ENCODE peak calls at places on chromosome 11, in eight cellular contexts. One of them, this sample, is unnamed.

GRCh38 chr11:132205496-132205895 is 835.1 kb downstream of the NTM start:
- DNase-seq in IMR-90: no peak
- DNase-seq in Peyer's patch: no peak
- DNase-seq in uterus: no peak
- DNase-seq in ovary: no peak
- DNase-seq in vagina: no peak
- DNase-seq in adrenal gland: no peak
- DNase-seq in right lobe of liver: no peak
- DNase-seq in this sample: no peak

GRCh38 chr11:127345819-127346459 is 345.4 kb upstream of the KIRREL3 start:
- DNase-seq in right lobe of liver: peak; percentile 47
- DNase-seq in ovary: no peak
- DNase-seq in IMR-90: peak; percentile 33
- DNase-seq in vagina: no peak
- DNase-seq in Peyer's patch: no peak
- DNase-seq in adrenal gland: peak; percentile 36
- DNase-seq in uterus: no peak
- DNase-seq in this sample: no peak

GRCh38 chr11:134372961-134373360 is 39.1 kb downstream of the B3GAT1 start:
- DNase-seq in ovary: no peak
- DNase-seq in Peyer's patch: no peak
- DNase-seq in uterus: no peak
- DNase-seq in adrenal gland: no peak
- DNase-seq in right lobe of liver: no peak
- DNase-seq in vagina: no peak
- DNase-seq in IMR-90: no peak
- DNase-seq in this sample: no peak

GRCh38 chr11:2686360-2687222 is 13.2 kb downstream of the KCNQ1OT1 start:
- DNase-seq in adrenal gland: peak; percentile 29
- DNase-seq in uterus: no peak
- DNase-seq in IMR-90: no peak
- DNase-seq in ovary: no peak
- DNase-seq in vagina: no peak
- DNase-seq in right lobe of liver: peak; percentile 42
- DNase-seq in Peyer's patch: peak; percentile 34
- DNase-seq in this sample: no peak

GRCh38 chr11:10272132-10272531 is 21.9 kb downstream of the SBF2 start:
- DNase-seq in vagina: no peak
- DNase-seq in adrenal gland: no peak
- DNase-seq in ovary: no peak
- DNase-seq in IMR-90: peak; percentile 53
- DNase-seq in Peyer's patch: no peak
- DNase-seq in right lobe of liver: no peak
- DNase-seq in uterus: no peak
- DNase-seq in this sample: no peak

GRCh38 chr11:129828301-129828836 is 12.7 kb downstream of the TMEM45B start:
- DNase-seq in adrenal gland: no peak
- DNase-seq in ovary: no peak
- DNase-seq in vagina: no peak
- DNase-seq in IMR-90: no peak
- DNase-seq in uterus: no peak
- DNase-seq in Peyer's patch: no peak
- DNase-seq in right lobe of liver: no peak
- DNase-seq in this sample: peak; percentile 59

GRCh38 chr11:119206512-119207299 is 567 bp downstream of the CBL start:
- DNase-seq in right lobe of liver: peak; percentile 70
- DNase-seq in vagina: no peak
- DNase-seq in uterus: peak; percentile 63
- DNase-seq in IMR-90: no peak
- DNase-seq in adrenal gland: peak; percentile 60
- DNase-seq in Peyer's patch: peak; percentile 73
- DNase-seq in ovary: peak; percentile 76
- DNase-seq in this sample: peak; percentile 42

GRCh38 chr11:61837411-61838005 is 9.4 kb downstream of the FADS2 start:
- DNase-seq in uterus: no peak
- DNase-seq in adrenal gland: no peak
- DNase-seq in ovary: no peak
- DNase-seq in vagina: no peak
- DNase-seq in IMR-90: no peak
- DNase-seq in Peyer's patch: no peak
- DNase-seq in right lobe of liver: no peak
- DNase-seq in this sample: no peak

GRCh38 chr11:78497309-78497708 is 77.4 kb downstream of the NARS2 start:
- DNase-seq in ovary: no peak
- DNase-seq in uterus: no peak
- DNase-seq in IMR-90: no peak
- DNase-seq in Peyer's patch: no peak
- DNase-seq in vagina: no peak
- DNase-seq in adrenal gland: no peak
- DNase-seq in right lobe of liver: no peak
- DNase-seq in this sample: no peak

GRCh38 chr11:93143186-93143585 is 54.6 kb downstream of the SLC36A4 start:
- DNase-seq in vagina: no peak
- DNase-seq in uterus: no peak
- DNase-seq in adrenal gland: no peak
- DNase-seq in right lobe of liver: no peak
- DNase-seq in ovary: no peak
- DNase-seq in IMR-90: peak; percentile 76
- DNase-seq in Peyer's patch: no peak
- DNase-seq in this sample: no peak

GRCh38 chr11:73218106-73218829 is at the start of gene P2RY2:
- DNase-seq in IMR-90: no peak
- DNase-seq in right lobe of liver: peak; percentile 96
- DNase-seq in Peyer's patch: peak; percentile 91
- DNase-seq in vagina: no peak
- DNase-seq in uterus: peak; percentile 27
- DNase-seq in ovary: peak; percentile 73
- DNase-seq in adrenal gland: peak; percentile 83
- DNase-seq in this sample: peak; percentile 96

GRCh38 chr11:21110378-21110777 is 441.0 kb downstream of the NELL1 start:
- DNase-seq in uterus: no peak
- DNase-seq in Peyer's patch: no peak
- DNase-seq in vagina: no peak
- DNase-seq in ovary: no peak
- DNase-seq in adrenal gland: no peak
- DNase-seq in IMR-90: no peak
- DNase-seq in right lobe of liver: no peak
- DNase-seq in this sample: no peak

GRCh38 chr11:18698341-18699268 is at the start of gene TMEM86A:
- DNase-seq in IMR-90: peak; percentile 60
- DNase-seq in vagina: peak; percentile 94
- DNase-seq in ovary: peak; percentile 98
- DNase-seq in uterus: peak; percentile 94
- DNase-seq in adrenal gland: peak; percentile 95
- DNase-seq in right lobe of liver: peak; percentile 97
- DNase-seq in Peyer's patch: peak; percentile 98
- DNase-seq in this sample: peak; percentile 99

DNA sequence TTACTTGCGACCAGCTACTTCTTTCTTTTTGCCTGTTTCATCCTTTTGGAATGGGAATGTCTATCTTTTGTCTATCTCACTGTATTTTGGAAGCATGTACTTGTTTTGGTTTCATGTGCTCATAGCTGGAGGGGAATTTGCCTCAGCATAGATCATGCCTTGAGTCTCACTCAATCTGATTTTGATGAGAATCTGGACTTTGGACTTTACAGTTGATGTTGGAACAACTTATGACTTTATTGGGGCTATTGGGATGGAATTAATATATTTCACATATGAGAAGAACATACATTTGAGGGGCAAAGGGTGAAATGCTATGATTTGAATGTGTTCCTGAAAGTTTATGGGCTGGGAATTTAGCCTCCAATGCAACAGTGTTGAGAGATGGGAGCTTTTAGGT is 206.2 kb upstream of the DDI1 start:
- DNase-seq in ovary: no peak
- DNase-seq in Peyer's patch: no peak
- DNase-seq in adrenal gland: no peak
- DNase-seq in right lobe of liver: no peak
- DNase-seq in uterus: no peak
- DNase-seq in IMR-90: no peak
- DNase-seq in vagina: no peak
- DNase-seq in this sample: no peak
- H3K9me3 ChIP-seq in ovary: no peaks in the 10 kb centered on the region
- H3K9me3 ChIP-seq in Peyer's patch: no peaks in the 10 kb centered on the region
- H3K9me3 ChIP-seq in adrenal gland: no peaks in the 10 kb centered on the region
- H3K9me3 ChIP-seq in right lobe of liver: peaks cover 2% of the 10 kb centered on the region
- H3K9me3 ChIP-seq in uterus: no peaks in the 10 kb centered on the region
- H3K9me3 ChIP-seq in IMR-90: peaks cover 13% of the 10 kb centered on the region
- H3K9me3 ChIP-seq in vagina: no peaks in the 10 kb centered on the region
- H3K9me3 ChIP-seq in this sample: peaks cover 4% of the 10 kb centered on the region

DNA sequence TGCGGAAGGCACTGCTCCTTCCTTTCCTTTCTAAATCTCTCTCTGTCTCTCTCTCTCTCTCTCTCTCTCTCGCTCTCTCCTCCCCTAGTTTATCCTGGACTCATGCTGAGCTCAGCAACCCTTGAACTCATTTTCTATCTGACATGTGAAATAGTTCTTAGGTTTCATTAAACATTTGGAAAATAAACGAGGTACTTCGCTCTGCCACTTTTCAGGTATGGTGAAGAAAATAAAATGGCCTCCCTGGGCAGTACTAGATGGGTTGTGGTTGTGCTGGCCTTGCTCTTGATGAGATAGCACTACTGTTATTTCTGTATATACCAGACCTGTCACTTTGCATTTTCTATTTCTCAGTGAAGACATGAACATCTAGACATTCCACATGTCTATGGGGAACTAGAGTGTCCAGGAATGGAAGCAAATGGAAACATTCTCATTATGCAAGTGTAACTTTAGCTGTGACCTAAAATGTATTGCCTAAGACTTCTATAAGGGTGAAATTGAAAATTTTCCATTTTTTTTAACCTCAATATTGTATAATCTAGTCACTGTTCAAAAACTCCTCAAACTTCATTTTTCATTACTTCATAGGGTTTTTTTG is 12.1 kb upstream of the SESN3 start:
- DNase-seq in ovary: no peak
- DNase-seq in IMR-90: no peak
- DNase-seq in adrenal gland: no peak
- DNase-seq in right lobe of liver: no peak
- DNase-seq in vagina: no peak
- DNase-seq in uterus: no peak
- DNase-seq in Peyer's patch: no peak
- DNase-seq in this sample: no peak
- TF ChIP-seq POLR2A in ovary: no peak
- TF ChIP-seq POLR2A in IMR-90: no peak
- TF ChIP-seq POLR2A in adrenal gland: no peak
- TF ChIP-seq POLR2A in right lobe of liver: no peak
- TF ChIP-seq POLR2A in vagina: no peak
- TF ChIP-seq POLR2A in uterus: no peak
- TF ChIP-seq POLR2A in Peyer's patch: no peak
- TF ChIP-seq POLR2A in this sample: no peak

GRCh38 chr11:1174441-1175370 is 17.0 kb downstream of the MUC5AC start:
- DNase-seq in IMR-90: no peak
- DNase-seq in adrenal gland: no peak
- DNase-seq in vagina: no peak
- DNase-seq in Peyer's patch: no peak
- DNase-seq in ovary: no peak
- DNase-seq in uterus: no peak
- DNase-seq in right lobe of liver: no peak
- DNase-seq in this sample: no peak

GRCh38 chr11:1177771-1178090 is 20.0 kb downstream of the MUC5AC start:
- DNase-seq in right lobe of liver: no peak
- DNase-seq in adrenal gland: no peak
- DNase-seq in Peyer's patch: no peak
- DNase-seq in ovary: no peak
- DNase-seq in uterus: no peak
- DNase-seq in vagina: no peak
- DNase-seq in IMR-90: no peak
- DNase-seq in this sample: no peak

GRCh38 chr11:1176224-1177019 is 18.7 kb downstream of the MUC5AC start:
- DNase-seq in right lobe of liver: no peak
- DNase-seq in adrenal gland: no peak
- DNase-seq in IMR-90: no peak
- DNase-seq in uterus: no peak
- DNase-seq in Peyer's patch: no peak
- DNase-seq in vagina: no peak
- DNase-seq in ovary: no peak
- DNase-seq in this sample: no peak

GRCh38 chr11:1177020-1177770 is 19.4 kb downstream of the MUC5AC start:
- DNase-seq in uterus: no peak
- DNase-seq in right lobe of liver: no peak
- DNase-seq in IMR-90: no peak
- DNase-seq in vagina: no peak
- DNase-seq in adrenal gland: no peak
- DNase-seq in Peyer's patch: no peak
- DNase-seq in ovary: no peak
- DNase-seq in this sample: no peak

GRCh38 chr11:1175461-1176223 is 17.9 kb downstream of the MUC5AC start:
- DNase-seq in adrenal gland: no peak
- DNase-seq in vagina: no peak
- DNase-seq in ovary: no peak
- DNase-seq in Peyer's patch: no peak
- DNase-seq in right lobe of liver: no peak
- DNase-seq in uterus: no peak
- DNase-seq in IMR-90: no peak
- DNase-seq in this sample: no peak
- H3K9me3 ChIP-seq in adrenal gland: no peaks in the 10 kb centered on the region
- H3K9me3 ChIP-seq in vagina: no peaks in the 10 kb centered on the region
- H3K9me3 ChIP-seq in ovary: no peaks in the 10 kb centered on the region
- H3K9me3 ChIP-seq in Peyer's patch: no peaks in the 10 kb centered on the region
- H3K9me3 ChIP-seq in right lobe of liver: no peaks in the 10 kb centered on the region
- H3K9me3 ChIP-seq in uterus: no peaks in the 10 kb centered on the region
- H3K9me3 ChIP-seq in IMR-90: peaks cover 2% of the 10 kb centered on the region
- H3K9me3 ChIP-seq in this sample: no peaks in the 10 kb centered on the region

GRCh38 chr11:96156379-96156722 is 186.6 kb downstream of the MAML2 start:
- DNase-seq in vagina: no peak
- DNase-seq in uterus: no peak
- DNase-seq in ovary: no peak
- DNase-seq in Peyer's patch: no peak
- DNase-seq in IMR-90: no peak
- DNase-seq in adrenal gland: no peak
- DNase-seq in right lobe of liver: no peak
- DNase-seq in this sample: no peak

GRCh38 chr11:96158126-96158525 is 184.9 kb downstream of the MAML2 start:
- DNase-seq in vagina: no peak
- DNase-seq in ovary: no peak
- DNase-seq in uterus: no peak
- DNase-seq in Peyer's patch: no peak
- DNase-seq in IMR-90: no peak
- DNase-seq in right lobe of liver: no peak
- DNase-seq in adrenal gland: no peak
- DNase-seq in this sample: no peak

GRCh38 chr11:96159968-96160367 is 183.0 kb downstream of the MAML2 start:
- DNase-seq in adrenal gland: no peak
- DNase-seq in vagina: no peak
- DNase-seq in ovary: no peak
- DNase-seq in uterus: no peak
- DNase-seq in IMR-90: no peak
- DNase-seq in right lobe of liver: no peak
- DNase-seq in Peyer's patch: no peak
- DNase-seq in this sample: no peak

GRCh38 chr11:96155627-96156378 is 187.2 kb downstream of the MAML2 start:
- DNase-seq in adrenal gland: peak; percentile 86
- DNase-seq in uterus: peak; percentile 71
- DNase-seq in Peyer's patch: peak; percentile 76
- DNase-seq in ovary: peak; percentile 85
- DNase-seq in IMR-90: peak; percentile 97
- DNase-seq in vagina: peak; percentile 94
- DNase-seq in right lobe of liver: no peak
- DNase-seq in this sample: peak; percentile 68

DNA sequence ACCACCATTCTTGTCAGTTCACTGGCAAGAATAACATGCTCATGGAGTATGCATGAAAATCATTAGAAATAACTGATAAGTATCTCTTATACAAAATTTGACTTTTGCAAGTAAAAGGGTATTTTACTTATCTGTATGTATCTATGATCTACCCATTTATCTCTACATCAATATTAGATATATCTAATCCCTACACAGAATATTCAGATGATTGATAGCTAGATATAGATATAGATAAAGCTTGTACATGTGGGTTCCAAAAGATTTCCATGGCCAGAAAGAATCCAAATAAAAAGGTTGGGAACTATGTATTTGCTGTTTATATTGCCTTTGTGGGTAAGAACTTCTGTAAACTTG is 185.5 kb downstream of the MAML2 start:
- DNase-seq in Peyer's patch: no peak
- DNase-seq in IMR-90: no peak
- DNase-seq in uterus: no peak
- DNase-seq in right lobe of liver: no peak
- DNase-seq in ovary: no peak
- DNase-seq in adrenal gland: no peak
- DNase-seq in vagina: no peak
- DNase-seq in this sample: no peak
- TF ChIP-seq POLR2A in Peyer's patch: no peak
- TF ChIP-seq POLR2A in IMR-90: no peak
- TF ChIP-seq POLR2A in uterus: no peak
- TF ChIP-seq POLR2A in right lobe of liver: no peak
- TF ChIP-seq POLR2A in ovary: no peak
- TF ChIP-seq POLR2A in adrenal gland: no peak
- TF ChIP-seq POLR2A in vagina: no peak
- TF ChIP-seq POLR2A in this sample: no peak